ENCODE peak calls at places on chromosomes 11 and 22, in ten cellular contexts. H is cardiac fibroblast, K is stomach, Q is AG04450, T is OCI-LY7, S is foreskin fibroblast, E is iPS DF 6.9, A is DMS153, F is kidney glomerular epithelial cell, M is NCI-H1417. B is an unnamed sample.
A peak's percentile ranks its signal among the peaks of the same experiment; 100 is the strongest.

GRCh38 chr11:65036931-65037330 is 4.1 kb upstream of the SAC3D1 start:
- DNase-seq in H (peak; percentile 16), K (peak; percentile 90), Q (no peak), T (no peak), S (no peak), E (no peak), A (no peak), F (no peak), M (no peak), B (no peak)

GRCh38 chr11:67248653-67249052 is 17.6 kb upstream of the GRK2 start:
- DNase-seq in H (peak; percentile 25), K (no peak), Q (no peak), T (no peak), S (peak; percentile 57), E (no peak), A (no peak), F (no peak), M (no peak), B (no peak)

GRCh38 chr11:92707173-92707619 is 262.3 kb upstream of the MTNR1B start:
- DNase-seq in H (no peak), K (no peak), Q (no peak), T (no peak), S (no peak), E (no peak), A (peak; percentile 98), F (no peak), M (peak; percentile 93), B (no peak)

GRCh38 chr11:116696381-116696941 is 76.3 kb downstream of the BUD13 start:
- DNase-seq in H (peak; percentile 12), K (peak; percentile 9), Q (no peak), T (no peak), S (peak; percentile 7), E (no peak), A (peak; percentile 37), F (no peak), M (no peak), B (no peak)

GRCh38 chr11:19683141-19683805 is 29.4 kb upstream of the NAV2 start:
- DNase-seq in H (peak; percentile 31), K (no peak), Q (no peak), T (no peak), S (peak; percentile 33), E (no peak), A (no peak), F (no peak), M (no peak), B (no peak)

GRCh38 chr11:111000400-111001090 is 245.0 kb upstream of the POU2AF2 start:
- DNase-seq in H (peak; percentile 72), K (no peak), Q (no peak), T (no peak), S (no peak), E (no peak), A (no peak), F (no peak), M (no peak), B (peak; percentile 49)

GRCh38 chr11:63769719-63770443 is 1.3 kb upstream of the ZFTA start:
- DNase-seq in H (no peak), K (no peak), Q (no peak), T (no peak), S (no peak), E (no peak), A (no peak), F (no peak), M (no peak), B (no peak)

GRCh38 chr11:3853935-3854659 is 1.4 kb upstream of the STIM1 start:
- DNase-seq in H (no peak), K (peak; percentile 39), Q (no peak), T (peak; percentile 93), S (no peak), E (no peak), A (peak; percentile 26), F (no peak), M (no peak), B (no peak)

GRCh38 chr11:45264839-45265515 is 21.2 kb downstream of the SYT13 start:
- DNase-seq in H (peak; percentile 76), K (no peak), Q (peak; percentile 39), T (no peak), S (peak; percentile 79), E (no peak), A (no peak), F (peak; percentile 96), M (no peak), B (peak; percentile 29)

GRCh38 chr22:45785458-45785857 is 113.8 kb downstream of the ATXN10 start:
- DNase-seq in H (no peak), K (no peak), Q (no peak), T (no peak), S (no peak), E (no peak), A (no peak), F (peak; percentile 71), M (no peak), B (no peak)